ENCODE peak calls at places on chromosomes 13 and 19, in ten cellular contexts. Y is retinal pigment epithelial cell; W is GM03348; D is psoas muscle; P is activated naive CD4-positive, alpha-beta T cell treated with anti-CD3 and anti-CD28 coated beads for 36 hours; V is HepG2; I is activated T-cell treated with anti-CD3 and anti-CD28 coated beads for 1 hour; U is HEK293T; N is osteoblast; F is lower lobe of right lung. G is an unnamed sample.

GRCh38 chr13:100022798-100023197 is 41.2 kb downstream of the ZIC2 start:
- DNase-seq in I (no peak), U (no peak), D (no peak), P (no peak), W (no peak), Y (no peak), F (no peak), N (no peak), V (no peak), G (no peak)

GRCh38 chr19:19744641-19745040 is 11.7 kb upstream of the ZNF14 start:
- DNase-seq in Y (no peak), D (no peak), V (no peak), F (no peak), U (no peak), W (no peak), I (no peak), N (peak), P (no peak), G (no peak)

GRCh38 chr19:3593156-3593555 is 7.9 kb downstream of the GIPC3 start:
- DNase-seq in D (no peak), P (no peak), F (no peak), W (no peak), U (no peak), N (peak), Y (no peak), I (no peak), V (no peak), G (no peak)

GRCh38 chr13:88176231-88176630 is 505.1 kb downstream of the SLITRK5 start:
- DNase-seq in W (no peak), D (no peak), F (no peak), Y (no peak), N (no peak), P (no peak), V (no peak), I (no peak), U (no peak), G (no peak)

GRCh38 chr19:47066376-47067214 is 18.2 kb upstream of the TMEM160 start:
- DNase-seq in P (no peak), N (peak), F (no peak), D (no peak), Y (no peak), U (no peak), W (no peak), I (no peak), V (no peak), G (no peak)

GRCh38 chr19:3116621-3117020 is 19.2 kb upstream of the GNA15 start:
- DNase-seq in V (no peak), P (no peak), I (no peak), U (no peak), Y (no peak), D (peak), W (no peak), F (no peak), N (no peak), G (peak)

GRCh38 chr13:101144808-101145419 is 271.4 kb downstream of the NALCN start:
- DNase-seq in U (no peak), I (no peak), F (no peak), Y (no peak), N (no peak), V (peak), W (peak), D (no peak), P (peak), G (no peak)

GRCh38 chr13:35789335-35790166 is 313.1 kb upstream of the MAB21L1 start:
- DNase-seq in N (no peak), Y (no peak), D (no peak), I (no peak), P (no peak), W (peak), V (peak), F (no peak), U (peak), G (no peak)

GRCh38 chr13:99572131-99572530 is 70.9 kb downstream of the TM9SF2 start:
- DNase-seq in I (no peak), P (no peak), U (no peak), N (no peak), F (no peak), V (no peak), Y (no peak), D (no peak), W (peak), G (no peak)

GRCh38 chr19:7074705-7075282 is 5.3 kb downstream of the ZNF557 start:
- DNase-seq in Y (no peak), U (no peak), D (no peak), W (no peak), P (no peak), F (no peak), V (no peak), N (no peak), I (no peak), G (no peak)

GRCh38 chr19:1237754-1238372 is at the start of gene CBARP:
- DNase-seq in P (no peak), D (peak), V (no peak), Y (no peak), U (peak), I (no peak), F (no peak), N (peak), W (peak), G (no peak)

GRCh38 chr13:39273953-39274352 is 235.7 kb downstream of the NHLRC3 start:
- DNase-seq in F (no peak), W (no peak), P (peak), N (no peak), V (no peak), U (peak), D (no peak), I (no peak), Y (no peak), G (no peak)

GRCh38 chr13:106533940-106534843 is 1.3 kb downstream of the EFNB2 start:
- DNase-seq in W (peak), P (peak), F (peak), V (no peak), Y (no peak), U (no peak), I (no peak), D (peak), N (peak), G (no peak)

GRCh38 chr13:95956589-95957148 is 96.5 kb downstream of the UGGT2 start:
- DNase-seq in N (no peak), Y (no peak), P (no peak), V (no peak), W (no peak), D (no peak), I (no peak), F (no peak), U (no peak), G (no peak)

GRCh38 chr13:27449936-27450828 is at the start of gene MTIF3:
- DNase-seq in P (peak), D (peak), Y (peak), F (peak), I (peak), N (peak), V (peak), W (peak), U (peak), G (peak)

GRCh38 chr19:40366697-40367561 is 18.4 kb downstream of the PLD3 start:
- DNase-seq in D (no peak), Y (no peak), F (peak), W (no peak), U (no peak), P (no peak), V (no peak), N (peak), I (no peak), G (peak)

GRCh38 chr13:22053053-22053452 is 382.2 kb downstream of the FGF9 start:
- DNase-seq in F (no peak), V (no peak), D (no peak), U (no peak), I (no peak), P (no peak), Y (no peak), N (no peak), W (no peak), G (no peak)

GRCh38 chr19:46992699-46993535 is 26.7 kb upstream of the NPAS1 start:
- DNase-seq in V (no peak), F (no peak), U (no peak), P (no peak), I (no peak), D (peak), Y (no peak), W (no peak), N (peak), G (no peak)

GRCh38 chr19:39692822-39693221 is 11.5 kb upstream of the LGALS14 start:
- DNase-seq in I (no peak), F (no peak), Y (no peak), P (no peak), V (no peak), N (no peak), U (no peak), W (no peak), D (no peak), G (no peak)

GRCh38 chr13:114225610-114226009 is 9.1 kb upstream of the CDC16 start:
- DNase-seq in I (no peak), P (peak), D (no peak), Y (no peak), F (no peak), U (no peak), W (no peak), N (peak), V (no peak), G (no peak)

GRCh38 chr13:26051231-26052135 is at the start of gene SHISA2:
- DNase-seq in I (peak), F (peak), W (peak), N (peak), P (peak), V (no peak), Y (no peak), U (peak), D (peak), G (no peak)

GRCh38 chr19:1261863-1262686 is 7.1 kb upstream of the CIRBP start:
- DNase-seq in N (peak), W (no peak), D (peak), I (no peak), V (peak), Y (no peak), F (peak), U (no peak), P (no peak), G (no peak)

GRCh38 chr13:80577951-80578670 is 237.2 kb upstream of the SPRY2 start:
- DNase-seq in W (no peak), Y (peak), P (no peak), I (no peak), N (no peak), D (peak), U (no peak), F (no peak), V (no peak), G (peak)

GRCh38 chr13:21762512-21762911 is 91.6 kb downstream of the FGF9 start:
- DNase-seq in Y (no peak), P (no peak), W (no peak), F (no peak), N (no peak), V (no peak), I (no peak), U (no peak), D (no peak), G (no peak)

GRCh38 chr19:23203841-23204344 is 46.3 kb downstream of the ZNF724 start:
- DNase-seq in N (peak), F (no peak), V (no peak), D (peak), U (no peak), Y (no peak), I (no peak), W (no peak), P (no peak), G (no peak)

GRCh38 chr19:1064661-1065605 is 2.0 kb upstream of the ARHGAP45 start:
- DNase-seq in I (peak), F (peak), V (no peak), D (peak), U (no peak), N (peak), P (peak), Y (no peak), W (peak), G (peak)

GRCh38 chr13:35672611-35673010 is 196.1 kb upstream of the MAB21L1 start:
- DNase-seq in W (peak), D (no peak), F (no peak), V (no peak), Y (no peak), N (no peak), P (no peak), I (no peak), U (no peak), G (no peak)

GRCh38 chr13:30959678-30960077 is 27.2 kb downstream of the TEX26 start:
- DNase-seq in Y (no peak), P (no peak), I (no peak), V (no peak), F (no peak), U (no peak), D (no peak), N (no peak), W (no peak), G (no peak)

GRCh38 chr13:92896842-92897241 is 329.8 kb upstream of the GPC6 start:
- DNase-seq in U (peak), N (no peak), V (peak), F (no peak), D (no peak), I (no peak), W (no peak), Y (peak), P (no peak), G (no peak)

GRCh38 chr19:10290439-10290875 is 705 bp downstream of the ICAM5 start:
- DNase-seq in V (no peak), I (no peak), D (no peak), P (no peak), Y (no peak), U (no peak), W (no peak), F (no peak), N (peak), G (peak)

GRCh38 chr13:68170961-68171360 is 940.8 kb upstream of the PCDH9 start:
- DNase-seq in W (no peak), Y (no peak), I (no peak), D (no peak), U (no peak), V (no peak), P (no peak), N (no peak), F (no peak), G (peak)

GRCh38 chr13:90258129-90258528 is 1089.4 kb upstream of the MIR17HG start:
- DNase-seq in F (no peak), D (no peak), V (no peak), Y (no peak), W (no peak), N (no peak), P (no peak), I (no peak), U (peak), G (no peak)

GRCh38 chr19:56689198-56689597 is 17.6 kb upstream of the ZNF835 start:
- DNase-seq in U (no peak), Y (no peak), D (no peak), N (no peak), I (no peak), V (no peak), F (no peak), P (no peak), W (no peak), G (no peak)

GRCh38 chr13:23516706-23517105 is 53.5 kb upstream of the TNFRSF19 start:
- DNase-seq in F (no peak), P (no peak), U (no peak), D (no peak), V (peak), N (no peak), W (no peak), I (no peak), Y (no peak), G (no peak)

GRCh38 chr19:7191946-7192691 is 102.1 kb downstream of the INSR start:
- DNase-seq in F (no peak), N (peak), Y (no peak), P (peak), V (no peak), D (no peak), I (peak), W (peak), U (no peak), G (no peak)

GRCh38 chr13:98216135-98216565 is 39.1 kb upstream of the RNF113B start:
- DNase-seq in P (no peak), U (peak), F (no peak), D (peak), W (peak), Y (peak), I (no peak), V (no peak), N (peak), G (no peak)

GRCh38 chr13:75877092-75877491 is 241.0 kb downstream of the LMO7 start:
- DNase-seq in P (no peak), F (no peak), V (no peak), D (no peak), Y (no peak), W (no peak), U (no peak), I (no peak), N (no peak), G (no peak)

G was measured in Right ventricle myocardium inferior.